ENCODE peak calls at places on chromosomes 12 and 14, in six cellular contexts. One of them, this sample, is unnamed.

GRCh38 chr14:36658091-36659009 is 3.3 kb upstream of the PAX9 start:
- DNase-seq in effector memory CD4-positive, alpha-beta T cell: no peak
- DNase-seq in psoas muscle: no peak
- DNase-seq in mammary epithelial cell: no peak
- DNase-seq in pancreas: no peak
- DNase-seq in substantia nigra: no peak
- DNase-seq in this sample: no peak

GRCh38 chr14:104393898-104394605 is 185.5 kb upstream of the C14orf180 start:
- DNase-seq in effector memory CD4-positive, alpha-beta T cell: peak; percentile 62
- DNase-seq in psoas muscle: peak; percentile 75
- DNase-seq in mammary epithelial cell: no peak
- DNase-seq in pancreas: peak; percentile 8
- DNase-seq in substantia nigra: no peak
- DNase-seq in this sample: no peak

GRCh38 chr12:62908667-62909066 is 26.3 kb downstream of the PPM1H start:
- DNase-seq in effector memory CD4-positive, alpha-beta T cell: no peak
- DNase-seq in psoas muscle: no peak
- DNase-seq in mammary epithelial cell: no peak
- DNase-seq in pancreas: no peak
- DNase-seq in substantia nigra: no peak
- DNase-seq in this sample: no peak

GRCh38 chr12:129193263-129193871 is 340.1 kb downstream of the GLT1D1 start:
- DNase-seq in effector memory CD4-positive, alpha-beta T cell: no peak
- DNase-seq in psoas muscle: no peak
- DNase-seq in mammary epithelial cell: no peak
- DNase-seq in pancreas: peak; percentile 24
- DNase-seq in substantia nigra: no peak
- DNase-seq in this sample: no peak

GRCh38 chr12:59452259-59452658 is 143.6 kb upstream of the SLC16A7 start:
- DNase-seq in effector memory CD4-positive, alpha-beta T cell: no peak
- DNase-seq in psoas muscle: no peak
- DNase-seq in mammary epithelial cell: peak; percentile 77
- DNase-seq in pancreas: peak; percentile 21
- DNase-seq in substantia nigra: no peak
- DNase-seq in this sample: no peak

GRCh38 chr14:91892918-91893527 is 25.7 kb upstream of the TC2N start:
- DNase-seq in effector memory CD4-positive, alpha-beta T cell: no peak
- DNase-seq in psoas muscle: no peak
- DNase-seq in mammary epithelial cell: no peak
- DNase-seq in pancreas: no peak
- DNase-seq in substantia nigra: peak; percentile 25
- DNase-seq in this sample: no peak

GRCh38 chr12:77167801-77168200 is 102.4 kb upstream of the E2F7 start:
- DNase-seq in effector memory CD4-positive, alpha-beta T cell: no peak
- DNase-seq in psoas muscle: no peak
- DNase-seq in mammary epithelial cell: peak; percentile 18
- DNase-seq in pancreas: no peak
- DNase-seq in substantia nigra: no peak
- DNase-seq in this sample: no peak

GRCh38 chr12:55847033-55847432 is 4.3 kb upstream of the MMP19 start:
- DNase-seq in effector memory CD4-positive, alpha-beta T cell: no peak
- DNase-seq in psoas muscle: no peak
- DNase-seq in mammary epithelial cell: peak; percentile 32
- DNase-seq in pancreas: no peak
- DNase-seq in substantia nigra: peak; percentile 8
- DNase-seq in this sample: no peak

GRCh38 chr14:33799705-33800269 is 151.1 kb downstream of the EGLN3 start:
- DNase-seq in effector memory CD4-positive, alpha-beta T cell: no peak
- DNase-seq in psoas muscle: no peak
- DNase-seq in mammary epithelial cell: peak; percentile 3
- DNase-seq in pancreas: peak; percentile 15
- DNase-seq in substantia nigra: no peak
- DNase-seq in this sample: no peak

GRCh38 chr14:24411468-24412454 is 13.0 kb downstream of the NYNRIN start:
- DNase-seq in effector memory CD4-positive, alpha-beta T cell: no peak
- DNase-seq in psoas muscle: no peak
- DNase-seq in mammary epithelial cell: no peak
- DNase-seq in pancreas: no peak
- DNase-seq in substantia nigra: no peak
- DNase-seq in this sample: no peak

GRCh38 chr12:78530065-78530765 is 334.4 kb upstream of the SYT1 start:
- DNase-seq in effector memory CD4-positive, alpha-beta T cell: no peak
- DNase-seq in psoas muscle: no peak
- DNase-seq in mammary epithelial cell: peak; percentile 4
- DNase-seq in pancreas: no peak
- DNase-seq in substantia nigra: no peak
- DNase-seq in this sample: no peak

GRCh38 chr12:89351489-89352241 is 636 bp downstream of the DUSP6 start:
- DNase-seq in effector memory CD4-positive, alpha-beta T cell: peak; percentile 6
- DNase-seq in psoas muscle: peak; percentile 70
- DNase-seq in mammary epithelial cell: no peak
- DNase-seq in pancreas: peak; percentile 59
- DNase-seq in substantia nigra: peak; percentile 50
- DNase-seq in this sample: peak; percentile 62

GRCh38 chr12:23585782-23586163 is 363.7 kb downstream of the SOX5 start:
- DNase-seq in effector memory CD4-positive, alpha-beta T cell: no peak
- DNase-seq in psoas muscle: no peak
- DNase-seq in mammary epithelial cell: no peak
- DNase-seq in pancreas: no peak
- DNase-seq in substantia nigra: no peak
- DNase-seq in this sample: no peak

GRCh38 chr14:79515158-79515557 is 696.1 kb downstream of the DIO2 start:
- DNase-seq in effector memory CD4-positive, alpha-beta T cell: no peak
- DNase-seq in psoas muscle: no peak
- DNase-seq in mammary epithelial cell: no peak
- DNase-seq in pancreas: no peak
- DNase-seq in substantia nigra: no peak
- DNase-seq in this sample: no peak
- H3K27ac ChIP-seq in effector memory CD4-positive, alpha-beta T cell: no peak overlapping the region
- H3K27ac ChIP-seq in psoas muscle: no peak overlapping the region
- H3K27ac ChIP-seq in mammary epithelial cell: no peak overlapping the region
- H3K27ac ChIP-seq in pancreas: no peak overlapping the region
- H3K27ac ChIP-seq in substantia nigra: no peak overlapping the region
- H3K27ac ChIP-seq in this sample: no peak overlapping the region

GRCh38 chr12:50533203-50533584 is 28.4 kb downstream of the DIP2B start:
- DNase-seq in effector memory CD4-positive, alpha-beta T cell: no peak
- DNase-seq in psoas muscle: no peak
- DNase-seq in mammary epithelial cell: no peak
- DNase-seq in pancreas: no peak
- DNase-seq in substantia nigra: no peak
- DNase-seq in this sample: no peak
- H3K27ac ChIP-seq in effector memory CD4-positive, alpha-beta T cell: peak overlapping the region; percentile 50
- H3K27ac ChIP-seq in psoas muscle: peak overlapping the region; percentile 66
- H3K27ac ChIP-seq in mammary epithelial cell: peak overlapping the region; percentile 98
- H3K27ac ChIP-seq in pancreas: peak overlapping the region; percentile 8
- H3K27ac ChIP-seq in substantia nigra: no peak overlapping the region
- H3K27ac ChIP-seq in this sample: no peak overlapping the region

GRCh38 chr14:97851438-97851995 is 1054.3 kb downstream of the VRK1 start:
- DNase-seq in effector memory CD4-positive, alpha-beta T cell: no peak
- DNase-seq in psoas muscle: no peak
- DNase-seq in mammary epithelial cell: no peak
- DNase-seq in pancreas: no peak
- DNase-seq in substantia nigra: no peak
- DNase-seq in this sample: no peak
- H3K27ac ChIP-seq in effector memory CD4-positive, alpha-beta T cell: no peak overlapping the region
- H3K27ac ChIP-seq in psoas muscle: no peak overlapping the region
- H3K27ac ChIP-seq in mammary epithelial cell: no peak overlapping the region
- H3K27ac ChIP-seq in pancreas: no peak overlapping the region
- H3K27ac ChIP-seq in substantia nigra: no peak overlapping the region
- H3K27ac ChIP-seq in this sample: no peak overlapping the region

GRCh38 chr12:15634010-15634676 is 155.0 kb downstream of the EPS8 start:
- DNase-seq in effector memory CD4-positive, alpha-beta T cell: no peak
- DNase-seq in psoas muscle: no peak
- DNase-seq in mammary epithelial cell: no peak
- DNase-seq in pancreas: no peak
- DNase-seq in substantia nigra: no peak
- DNase-seq in this sample: no peak

GRCh38 chr12:15632708-15633107 is 156.5 kb downstream of the EPS8 start:
- DNase-seq in effector memory CD4-positive, alpha-beta T cell: no peak
- DNase-seq in psoas muscle: no peak
- DNase-seq in mammary epithelial cell: peak; percentile 55
- DNase-seq in pancreas: no peak
- DNase-seq in substantia nigra: no peak
- DNase-seq in this sample: no peak

GRCh38 chr12:15636060-15636890 is 152.9 kb downstream of the EPS8 start:
- DNase-seq in effector memory CD4-positive, alpha-beta T cell: no peak
- DNase-seq in psoas muscle: no peak
- DNase-seq in mammary epithelial cell: no peak
- DNase-seq in pancreas: no peak
- DNase-seq in substantia nigra: no peak
- DNase-seq in this sample: no peak

GRCh38 chr12:15633201-15633600 is 156.0 kb downstream of the EPS8 start:
- DNase-seq in effector memory CD4-positive, alpha-beta T cell: no peak
- DNase-seq in psoas muscle: no peak
- DNase-seq in mammary epithelial cell: no peak
- DNase-seq in pancreas: no peak
- DNase-seq in substantia nigra: no peak
- DNase-seq in this sample: no peak

GRCh38 chr12:15638231-15638630 is 151.0 kb downstream of the EPS8 start:
- DNase-seq in effector memory CD4-positive, alpha-beta T cell: no peak
- DNase-seq in psoas muscle: no peak
- DNase-seq in mammary epithelial cell: no peak
- DNase-seq in pancreas: no peak
- DNase-seq in substantia nigra: no peak
- DNase-seq in this sample: no peak
- H3K27ac ChIP-seq in effector memory CD4-positive, alpha-beta T cell: no peak overlapping the region
- H3K27ac ChIP-seq in psoas muscle: no peak overlapping the region
- H3K27ac ChIP-seq in mammary epithelial cell: no peak overlapping the region
- H3K27ac ChIP-seq in pancreas: no peak overlapping the region
- H3K27ac ChIP-seq in substantia nigra: no peak overlapping the region
- H3K27ac ChIP-seq in this sample: no peak overlapping the region

GRCh38 chr12:118377005-118377890 is 893 bp downstream of the SUDS3 start:
- DNase-seq in effector memory CD4-positive, alpha-beta T cell: no peak
- DNase-seq in psoas muscle: no peak
- DNase-seq in mammary epithelial cell: peak; percentile 30
- DNase-seq in pancreas: no peak
- DNase-seq in substantia nigra: no peak
- DNase-seq in this sample: no peak
- H3K27ac ChIP-seq in effector memory CD4-positive, alpha-beta T cell: peak overlapping the region; percentile 94
- H3K27ac ChIP-seq in psoas muscle: peak overlapping the region; percentile 96
- H3K27ac ChIP-seq in mammary epithelial cell: peak overlapping the region; percentile 9
- H3K27ac ChIP-seq in pancreas: peak overlapping the region; percentile 92
- H3K27ac ChIP-seq in substantia nigra: peak overlapping the region; percentile 99
- H3K27ac ChIP-seq in this sample: peak overlapping the region; percentile 99

GRCh38 chr12:92503029-92503931 is 199.5 kb upstream of the PLEKHG7 start:
- DNase-seq in effector memory CD4-positive, alpha-beta T cell: no peak
- DNase-seq in psoas muscle: no peak
- DNase-seq in mammary epithelial cell: no peak
- DNase-seq in pancreas: peak; percentile 53
- DNase-seq in substantia nigra: no peak
- DNase-seq in this sample: no peak
- H3K27ac ChIP-seq in effector memory CD4-positive, alpha-beta T cell: no peak overlapping the region
- H3K27ac ChIP-seq in psoas muscle: peak overlapping the region; percentile 71
- H3K27ac ChIP-seq in mammary epithelial cell: no peak overlapping the region
- H3K27ac ChIP-seq in pancreas: peak overlapping the region; percentile 75
- H3K27ac ChIP-seq in substantia nigra: peak overlapping the region; percentile 2
- H3K27ac ChIP-seq in this sample: peak overlapping the region; percentile 52

GRCh38 chr12:16350682-16351081 is 3.2 kb downstream of the MGST1 start:
- DNase-seq in effector memory CD4-positive, alpha-beta T cell: no peak
- DNase-seq in psoas muscle: peak; percentile 76
- DNase-seq in mammary epithelial cell: peak; percentile 98
- DNase-seq in pancreas: peak; percentile 49
- DNase-seq in substantia nigra: no peak
- DNase-seq in this sample: no peak
- H3K27ac ChIP-seq in effector memory CD4-positive, alpha-beta T cell: no peak overlapping the region
- H3K27ac ChIP-seq in psoas muscle: no peak overlapping the region
- H3K27ac ChIP-seq in mammary epithelial cell: peak overlapping the region; percentile 60
- H3K27ac ChIP-seq in pancreas: no peak overlapping the region
- H3K27ac ChIP-seq in substantia nigra: no peak overlapping the region
- H3K27ac ChIP-seq in this sample: peak overlapping the region; percentile 0

This sample was measured in dorsolateral prefrontal cortex.